ENCODE peak calls at places on chromosomes 13 and 19, in six cellular contexts. One of them, this sample, is unnamed.

GRCh38 chr13:106354961-106355360 is 180.5 kb downstream of the EFNB2 start:
- DNase-seq in AG09309: no peak
- DNase-seq in mesendoderm: no peak
- DNase-seq in adrenal gland: no peak
- DNase-seq in adipocyte: no peak
- DNase-seq in heart right ventricle: no peak
- DNase-seq in this sample: no peak

GRCh38 chr19:1518471-1518870 is 5.4 kb upstream of the PLK5 start:
- DNase-seq in AG09309: no peak
- DNase-seq in mesendoderm: no peak
- DNase-seq in adrenal gland: no peak
- DNase-seq in adipocyte: no peak
- DNase-seq in heart right ventricle: no peak
- DNase-seq in this sample: no peak

GRCh38 chr13:33164331-33164730 is 121.2 kb downstream of the STARD13 start:
- DNase-seq in AG09309: no peak
- DNase-seq in mesendoderm: no peak
- DNase-seq in adrenal gland: no peak
- DNase-seq in adipocyte: no peak
- DNase-seq in heart right ventricle: no peak
- DNase-seq in this sample: no peak

GRCh38 chr19:16661480-16662034 is 618 bp downstream of the TMEM38A start:
- DNase-seq in AG09309: no peak
- DNase-seq in mesendoderm: no peak
- DNase-seq in adrenal gland: peak
- DNase-seq in adipocyte: peak
- DNase-seq in heart right ventricle: peak
- DNase-seq in this sample: no peak

GRCh38 chr13:46535822-46536221 is 17.1 kb upstream of the LRCH1 start:
- DNase-seq in AG09309: no peak
- DNase-seq in mesendoderm: no peak
- DNase-seq in adrenal gland: no peak
- DNase-seq in adipocyte: peak
- DNase-seq in heart right ventricle: no peak
- DNase-seq in this sample: no peak

GRCh38 chr19:42280761-42281174 is 11.7 kb downstream of the CIC start:
- DNase-seq in AG09309: no peak
- DNase-seq in mesendoderm: peak
- DNase-seq in adrenal gland: peak
- DNase-seq in adipocyte: peak
- DNase-seq in heart right ventricle: peak
- DNase-seq in this sample: no peak

GRCh38 chr19:5484398-5485285 is 29.4 kb downstream of the ZNRF4 start:
- DNase-seq in AG09309: no peak
- DNase-seq in mesendoderm: peak
- DNase-seq in adrenal gland: no peak
- DNase-seq in adipocyte: peak
- DNase-seq in heart right ventricle: no peak
- DNase-seq in this sample: no peak

GRCh38 chr19:47157455-47158321 is 27.1 kb downstream of the SAE1 start:
- DNase-seq in AG09309: no peak
- DNase-seq in mesendoderm: peak
- DNase-seq in adrenal gland: peak
- DNase-seq in adipocyte: peak
- DNase-seq in heart right ventricle: peak
- DNase-seq in this sample: peak

GRCh38 chr19:36528921-36529518 is 949 bp upstream of the ZNF260 start:
- DNase-seq in AG09309: no peak
- DNase-seq in mesendoderm: peak
- DNase-seq in adrenal gland: peak
- DNase-seq in adipocyte: peak
- DNase-seq in heart right ventricle: no peak
- DNase-seq in this sample: no peak

GRCh38 chr13:73835138-73835721 is 299.0 kb downstream of the KLF12 start:
- DNase-seq in AG09309: peak
- DNase-seq in mesendoderm: peak
- DNase-seq in adrenal gland: no peak
- DNase-seq in adipocyte: peak
- DNase-seq in heart right ventricle: no peak
- DNase-seq in this sample: peak

This sample was measured in foreskin fibroblast.